ENCODE peak calls at places on chromosome 5, in six cellular contexts. L is CD8-positive, alpha-beta T cell; G is cardiac muscle cell; W is Panc1; T is PC-9; A is tibial artery. E is an unnamed sample.

GRCh38 chr5:56917534-56917933 is 8.1 kb downstream of the SETD9 start:
- DNase-seq in T (no peak), L (no peak), W (no peak), A (no peak), G (peak; percentile 11), E (no peak)

GRCh38 chr5:42855386-42855785 is 43.7 kb upstream of the SELENOP start:
- DNase-seq in G (no peak), A (no peak), L (no peak), W (no peak), T (no peak), E (no peak)

GRCh38 chr5:152376871-152377270 is 28.2 kb downstream of the NMUR2 start:
- DNase-seq in A (no peak), L (no peak), T (no peak), W (no peak), G (no peak), E (no peak)

GRCh38 chr5:252546-252945 is 18.9 kb upstream of the PDCD6 start:
- DNase-seq in T (no peak), A (no peak), W (no peak), L (no peak), G (no peak), E (no peak)

GRCh38 chr5:178201927-178202235 is 2.5 kb upstream of the HNRNPAB start:
- DNase-seq in L (no peak), G (no peak), W (no peak), A (no peak), T (peak; percentile 29), E (no peak)

GRCh38 chr5:81397169-81397568 is 3.2 kb upstream of the ACOT12 start:
- DNase-seq in A (no peak), G (no peak), T (no peak), W (no peak), L (no peak), E (no peak)

GRCh38 chr5:91301459-91301858 is 81.7 kb downstream of the ARRDC3 start:
- DNase-seq in T (no peak), A (no peak), L (no peak), W (no peak), G (no peak), E (no peak)

GRCh38 chr5:9545959-9546851 is at the start of gene SEMA5A:
- DNase-seq in L (no peak), G (peak; percentile 87), W (no peak), T (peak; percentile 27), A (peak; percentile 84), E (peak; percentile 19)

GRCh38 chr5:131536211-131536826 is 98.7 kb downstream of the RAPGEF6 start:
- DNase-seq in A (no peak), T (no peak), G (no peak), L (no peak), W (no peak), E (peak; percentile 60)

GRCh38 chr5:143154495-143155375 is 248.8 kb downstream of the NR3C1 start:
- DNase-seq in W (no peak), L (no peak), A (no peak), G (no peak), T (peak; percentile 27), E (no peak)

GRCh38 chr5:116573279-116573616 is 1.4 kb downstream of the SEMA6A start:
- DNase-seq in G (peak; percentile 62), W (no peak), A (peak; percentile 65), L (no peak), T (no peak), E (peak; percentile 22)

GRCh38 chr5:438481-438981 is 4.4 kb upstream of the EXOC3 start:
- DNase-seq in W (no peak), T (no peak), L (no peak), A (peak; percentile 60), G (no peak), E (no peak)

GRCh38 chr5:3107118-3107517 is 355.6 kb upstream of the IRX2 start:
- DNase-seq in G (peak; percentile 57), L (no peak), T (no peak), A (no peak), W (no peak), E (no peak)

GRCh38 chr5:67204821-67205220 is 8.2 kb upstream of the CD180 start:
- DNase-seq in G (no peak), L (no peak), A (no peak), T (no peak), W (no peak), E (no peak)

GRCh38 chr5:53262348-53262970 is 152.9 kb upstream of the MOCS2 start:
- DNase-seq in T (no peak), W (no peak), A (no peak), G (peak; percentile 16), L (no peak), E (peak; percentile 10)

GRCh38 chr5:102902647-102903046 is 147.5 kb downstream of the PAM start:
- DNase-seq in W (no peak), A (no peak), G (no peak), L (no peak), T (no peak), E (no peak)

GRCh38 chr5:102903074-102903871 is 148.2 kb downstream of the PAM start:
- DNase-seq in W (no peak), A (no peak), T (no peak), G (no peak), L (no peak), E (no peak)

GRCh38 chr5:102901821-102902448 is 146.8 kb downstream of the PAM start:
- DNase-seq in A (no peak), T (no peak), G (no peak), W (no peak), L (no peak), E (no peak)

GRCh38 chr5:102910240-102911226 is 155.4 kb downstream of the PAM start:
- DNase-seq in L (no peak), T (no peak), W (peak; percentile 88), A (no peak), G (no peak), E (no peak)

GRCh38 chr5:102905052-102905451 is 149.9 kb downstream of the PAM start:
- DNase-seq in L (no peak), W (no peak), G (no peak), A (no peak), T (no peak), E (no peak)
- H3K4me3 ChIP-seq in L (no peak overlapping the region), W (no peak overlapping the region), G (no peak overlapping the region), A (no peak overlapping the region), T (no peak overlapping the region), E (no peak overlapping the region)

GRCh38 chr5:55484531-55484930 is 50.2 kb downstream of the PLPP1 start:
- DNase-seq in T (no peak), W (no peak), L (no peak), A (no peak), G (no peak), E (no peak)
- TF ChIP-seq CTCF in T (no peak), W (no peak), L (no peak), A (no peak), G (no peak), E (no peak)

GRCh38 chr5:71695561-71695960 is 23.5 kb upstream of the CARTPT start:
- DNase-seq in G (no peak), T (no peak), W (no peak), A (no peak), L (no peak), E (no peak)
- H3K4me3 ChIP-seq in G (no peak overlapping the region), T (no peak overlapping the region), W (no peak overlapping the region), A (no peak overlapping the region), L (no peak overlapping the region), E (no peak overlapping the region)

GRCh38 chr5:108345541-108346171 is 36.2 kb downstream of the FBXL17 start:
- DNase-seq in A (no peak), T (no peak), L (no peak), G (peak; percentile 51), W (peak; percentile 18), E (peak; percentile 42)
- TF ChIP-seq CTCF in A (peak; percentile 33), T (peak; percentile 70), L (peak; percentile 72), G (no peak), W (peak; percentile 27), E (peak; percentile 18)

GRCh38 chr5:148829248-148829594 is 2.8 kb downstream of the ADRB2 start:
- DNase-seq in A (no peak), G (no peak), W (no peak), L (no peak), T (no peak), E (no peak)

GRCh38 chr5:148827723-148828122 is 1.3 kb downstream of the ADRB2 start:
- DNase-seq in G (no peak), T (no peak), A (no peak), L (no peak), W (no peak), E (no peak)

GRCh38 chr5:148830220-148830619 is 3.8 kb downstream of the ADRB2 start:
- DNase-seq in W (no peak), T (no peak), A (no peak), L (no peak), G (no peak), E (no peak)

GRCh38 chr5:148828461-148829247 is 2.2 kb downstream of the ADRB2 start:
- DNase-seq in L (no peak), W (no peak), T (no peak), A (no peak), G (no peak), E (no peak)

GRCh38 chr5:148829734-148830133 is 3.3 kb downstream of the ADRB2 start:
- DNase-seq in A (no peak), T (no peak), L (no peak), G (peak; percentile 19), W (no peak), E (no peak)
- H3K4me3 ChIP-seq in A (peak overlapping the region; percentile 71), T (peak overlapping the region; percentile 63), L (peak overlapping the region; percentile 26), G (peak overlapping the region; percentile 42), W (no peak overlapping the region), E (no peak overlapping the region)

GRCh38 chr5:141914154-141914743 is 9.4 kb upstream of the DELE1 start:
- DNase-seq in G (peak; percentile 59), A (peak; percentile 72), W (no peak), T (no peak), L (peak; percentile 30), E (no peak)
- TF ChIP-seq CTCF in G (peak; percentile 42), A (peak; percentile 2), W (no peak), T (no peak), L (no peak), E (no peak)

GRCh38 chr5:1504244-1504595 is 19.5 kb downstream of the LPCAT1 start:
- DNase-seq in A (no peak), T (no peak), L (no peak), W (no peak), G (no peak), E (peak; percentile 41)
- H3K4me3 ChIP-seq in A (no peak overlapping the region), T (no peak overlapping the region), L (no peak overlapping the region), W (no peak overlapping the region), G (no peak overlapping the region), E (peak overlapping the region; percentile 59)